ENCODE peak calls at places on chromosome 13, in ten cellular contexts. C is uterus; Q is cardiac septum; J is H54; Z is tibial nerve; I is stimulated activated CD8-positive, alpha-beta memory T cell treated with anti-CD3 and anti-CD28 coated beads, Interleukin-4, amount 100 ng/mL, for 1 hour; R is activated CD8-positive, alpha-beta T cell treated with anti-CD3 and anti-CD28 coated beads, Interleukin-2, amount 10 ng/mL, durations not matched to agents 7 days and 5 days; L is naive thymus-derived CD8-positive, alpha-beta T cell; N is NCI-H2227 treated with DMSO at 0.1 percent for 48 hours; V is transverse colon. A is an unnamed sample.

GRCh38 chr13:79458436-79458835 is 22.5 kb upstream of the NDFIP2 start:
- DNase-seq in C (no peak), Q (no peak), J (no peak), Z (no peak), I (no peak), R (no peak), L (no peak), N (no peak), V (no peak), A (no peak)

GRCh38 chr13:100848304-100848703 is 173.7 kb upstream of the TMTC4 start:
- DNase-seq in C (no peak), Q (no peak), J (no peak), Z (no peak), I (no peak), R (no peak), L (no peak), N (no peak), V (no peak), A (no peak)

GRCh38 chr13:67769063-67769986 is 539.2 kb upstream of the PCDH9 start:
- DNase-seq in C (no peak), Q (no peak), J (no peak), Z (no peak), I (no peak), R (no peak), L (no peak), N (no peak), V (no peak), A (no peak)

GRCh38 chr13:98965325-98965724 is 12.5 kb downstream of the DOCK9 start:
- DNase-seq in C (no peak), Q (no peak), J (no peak), Z (no peak), I (no peak), R (no peak), L (no peak), N (peak), V (no peak), A (no peak)

GRCh38 chr13:100147825-100148224 is 58.9 kb downstream of the PCCA start:
- DNase-seq in C (no peak), Q (no peak), J (no peak), Z (no peak), I (no peak), R (no peak), L (no peak), N (no peak), V (no peak), A (no peak)

GRCh38 chr13:79709526-79709925 is 228.6 kb downstream of the NDFIP2 start:
- DNase-seq in C (no peak), Q (no peak), J (no peak), Z (no peak), I (no peak), R (no peak), L (no peak), N (no peak), V (no peak), A (peak)

GRCh38 chr13:26760835-26761582 is 423 bp upstream of the GPR12 start:
- DNase-seq in C (no peak), Q (no peak), J (no peak), Z (no peak), I (no peak), R (no peak), L (no peak), N (no peak), V (no peak), A (no peak)

GRCh38 chr13:46388308-46388707 is 1.3 kb upstream of the RUBCNL start:
- DNase-seq in C (no peak), Q (no peak), J (no peak), Z (no peak), I (no peak), R (no peak), L (no peak), N (no peak), V (no peak), A (no peak)

GRCh38 chr13:64912141-64912540 is 2318.0 kb downstream of the PCDH9 start:
- DNase-seq in C (no peak), Q (no peak), J (no peak), Z (no peak), I (no peak), R (no peak), L (no peak), N (no peak), V (no peak), A (peak)

GRCh38 chr13:113398963-113399754 is 35.2 kb upstream of the GRTP1 start:
- DNase-seq in C (no peak), Q (peak), J (peak), Z (peak), I (no peak), R (no peak), L (no peak), N (no peak), V (no peak), A (no peak)

GRCh38 chr13:112092453-112092852 is 25.5 kb downstream of the SOX1 start:
- DNase-seq in C (no peak), Q (no peak), J (no peak), Z (no peak), I (no peak), R (no peak), L (no peak), N (no peak), V (no peak), A (no peak)

GRCh38 chr13:112450567-112451240 is 74.5 kb downstream of the SPACA7 start:
- DNase-seq in C (no peak), Q (peak), J (no peak), Z (no peak), I (no peak), R (peak), L (no peak), N (no peak), V (no peak), A (no peak)

GRCh38 chr13:40187836-40188591 is 478.4 kb downstream of the FOXO1 start:
- DNase-seq in C (peak), Q (no peak), J (no peak), Z (no peak), I (peak), R (peak), L (peak), N (no peak), V (no peak), A (no peak)

GRCh38 chr13:101545521-101545920 is 93.0 kb downstream of the ITGBL1 start:
- DNase-seq in C (no peak), Q (no peak), J (no peak), Z (no peak), I (no peak), R (no peak), L (no peak), N (no peak), V (no peak), A (no peak)

A was measured in HFF-Myc.